ENCODE peak calls at places on chromosomes 13 and 19, in four cellular contexts. Z is Right ventricle myocardium superior, A is left lung, Q is foreskin keratinocyte. P is an unnamed sample.

GRCh38 chr19:2602391-2603181 is 99.9 kb downstream of the GNG7 start:
- ATAC-seq in A (peak), Z (peak), Q (peak), P (peak)

GRCh38 chr19:3013261-3013725 is 15.8 kb downstream of the TLE2 start:
- ATAC-seq in Z (no peak), A (no peak), Q (no peak), P (peak)

GRCh38 chr19:47309608-47310007 is at the start of gene C5AR1:
- ATAC-seq in A (peak), Q (no peak), Z (peak), P (no peak)

GRCh38 chr13:24618219-24618955 is 61.8 kb upstream of the ATP12A start:
- ATAC-seq in Q (no peak), A (peak), Z (no peak), P (peak)

GRCh38 chr13:32039488-32040013 is 8.0 kb downstream of the FRY start:
- ATAC-seq in Z (no peak), Q (no peak), A (no peak), P (no peak)

GRCh38 chr19:47418595-47419036 is 711 bp downstream of the MEIS3 start:
- ATAC-seq in Q (no peak), Z (no peak), A (no peak), P (no peak)

GRCh38 chr13:114147803-114148520 is 15.5 kb upstream of the RASA3 start:
- ATAC-seq in Z (no peak), A (no peak), Q (no peak), P (no peak)

GRCh38 chr13:90974249-90974954 is 373.1 kb upstream of the MIR17HG start:
- ATAC-seq in Q (no peak), A (no peak), Z (no peak), P (no peak)

GRCh38 chr13:96238861-96239260 is 149.0 kb downstream of the HS6ST3 start:
- ATAC-seq in Z (no peak), Q (no peak), A (no peak), P (no peak)

GRCh38 chr13:100388923-100389322 is 199.7 kb downstream of the GGACT start:
- ATAC-seq in A (no peak), Q (no peak), Z (no peak), P (no peak)

GRCh38 chr19:47508721-47509120 is 6.1 kb downstream of the NAPA start:
- ATAC-seq in Z (no peak), A (no peak), Q (no peak), P (no peak)

GRCh38 chr13:20425819-20426219 is 99.8 kb downstream of the CRYL1 start:
- ATAC-seq in Z (no peak), A (no peak), Q (peak), P (peak)

GRCh38 chr13:45838171-45838745 is 13.3 kb downstream of the SIAH3 start:
- ATAC-seq in A (no peak), Q (no peak), Z (no peak), P (no peak)

GRCh38 chr19:49147923-49148682 is 7.1 kb downstream of the HRC start:
- ATAC-seq in A (no peak), Z (no peak), Q (no peak), P (no peak)

GRCh38 chr19:32674153-32674958 is 624 bp downstream of the ANKRD27 start:
- ATAC-seq in Z (no peak), Q (peak), A (no peak), P (peak)

P was measured in esophagus mucosa.